ENCODE peak calls at places on chromosomes 3 and 15, in four cellular contexts. D is transverse colon, P is HepG2, I is IMR-90. Q is an unnamed sample.

GRCh38 chr3:52291508-52292181 is 4.0 kb downstream of the GLYCTK start:
- DNase-seq in D (peak), I (no peak), P (no peak), Q (no peak)

GRCh38 chr3:49213998-49214397 is 42.6 kb downstream of the KLHDC8B start:
- DNase-seq in D (no peak), P (no peak), I (no peak), Q (no peak)

GRCh38 chr3:114093596-114093995 is 37.1 kb downstream of the QTRT2 start:
- DNase-seq in I (peak), P (no peak), D (peak), Q (peak)

GRCh38 chr15:63157891-63158431 is 684 bp upstream of the RPS27L start:
- DNase-seq in P (peak), D (peak), I (peak), Q (peak)

GRCh38 chr3:19937459-19938362 is 3.7 kb upstream of the EFHB start:
- DNase-seq in I (peak), P (peak), D (no peak), Q (no peak)

GRCh38 chr3:64717872-64718613 is 30.2 kb upstream of the ADAMTS9 start:
- DNase-seq in D (no peak), P (no peak), I (no peak), Q (no peak)

GRCh38 chr3:33636125-33636855 is 81.8 kb downstream of the CLASP2 start:
- DNase-seq in D (no peak), P (peak), I (peak), Q (no peak)

GRCh38 chr3:38563070-38563901 is 67.1 kb downstream of the EXOG start:
- DNase-seq in I (no peak), D (no peak), P (no peak), Q (no peak)

GRCh38 chr15:69140306-69140705 is 20.1 kb upstream of the GLCE start:
- DNase-seq in P (no peak), D (no peak), I (no peak), Q (no peak)

GRCh38 chr3:10223676-10224639 is 24.3 kb upstream of the TATDN2 start:
- DNase-seq in D (peak), P (peak), I (no peak), Q (no peak)

GRCh38 chr3:88113311-88114162 is 36.2 kb upstream of the C3orf38 start:
- DNase-seq in P (peak), I (peak), D (peak), Q (peak)

GRCh38 chr3:13452490-13453335 is 27.4 kb upstream of the HDAC11 start:
- DNase-seq in P (peak), I (peak), D (peak), Q (peak)

GRCh38 chr3:34352932-34353331 is 554.5 kb downstream of the PDCD6IP start:
- DNase-seq in I (no peak), P (peak), D (no peak), Q (no peak)

GRCh38 chr3:38985581-38985980 is 66.2 kb downstream of the SCN11A start:
- DNase-seq in P (no peak), D (no peak), I (peak), Q (peak)

GRCh38 chr3:60294181-60294580 is 957.1 kb downstream of the FHIT start:
- DNase-seq in D (no peak), I (peak), P (no peak), Q (no peak)

GRCh38 chr15:56984681-56985515 is 66.5 kb downstream of the TCF12 start:
- DNase-seq in I (peak), P (no peak), D (no peak), Q (peak)

GRCh38 chr3:143998266-143998665 is 26.6 kb downstream of the DIPK2A start:
- DNase-seq in I (peak), P (no peak), D (peak), Q (peak)

GRCh38 chr3:194961149-194961548 is 275.5 kb downstream of the FAM43A start:
- DNase-seq in P (no peak), I (no peak), D (no peak), Q (no peak)

GRCh38 chr3:111998661-111999641 is at the start of gene TAGLN3:
- DNase-seq in D (peak), P (no peak), I (no peak), Q (peak)

GRCh38 chr15:39629376-39629775 is 48.5 kb downstream of the THBS1 start:
- DNase-seq in I (peak), P (no peak), D (peak), Q (peak)

GRCh38 chr15:56948766-56949105 is 30.3 kb downstream of the TCF12 start:
- DNase-seq in I (peak), D (no peak), P (no peak), Q (no peak)

GRCh38 chr3:25728101-25728500 is 55.1 kb downstream of the NGLY1 start:
- DNase-seq in D (no peak), P (no peak), I (peak), Q (no peak)

GRCh38 chr3:25620508-25620907 is 44.2 kb downstream of the TOP2B start:
- DNase-seq in I (no peak), D (no peak), P (no peak), Q (no peak)

GRCh38 chr15:74730619-74731316 is 5.4 kb upstream of the CYP1A1 start:
- DNase-seq in I (no peak), D (no peak), P (peak), Q (no peak)

GRCh38 chr3:156483426-156483825 is 71.5 kb downstream of the SSR3 start:
- DNase-seq in I (peak), D (no peak), P (no peak), Q (peak)

GRCh38 chr3:182920515-182921084 is 59.7 kb downstream of the DCUN1D1 start:
- DNase-seq in P (no peak), D (no peak), I (no peak), Q (peak)

GRCh38 chr3:190117995-190118394 is 2.7 kb downstream of the P3H2 start:
- DNase-seq in I (peak), D (no peak), P (no peak), Q (peak)

GRCh38 chr3:118628704-118629341 is 405.8 kb downstream of the IGSF11 start:
- DNase-seq in D (peak), P (peak), I (peak), Q (peak)

GRCh38 chr3:25508433-25508832 is 80.4 kb downstream of the RARB start:
- DNase-seq in P (no peak), D (no peak), I (no peak), Q (no peak)

GRCh38 chr15:61049934-61050333 is 179.2 kb downstream of the RORA start:
- DNase-seq in P (peak), D (no peak), I (peak), Q (no peak)

GRCh38 chr3:42134867-42135464 is 43.8 kb downstream of the TRAK1 start:
- DNase-seq in P (peak), D (peak), I (no peak), Q (no peak)

GRCh38 chr15:89367485-89368451 is 33.1 kb upstream of the POLG start:
- DNase-seq in P (no peak), D (no peak), I (no peak), Q (no peak)

GRCh38 chr15:58762285-58762684 is 8.8 kb upstream of the MINDY2 start:
- DNase-seq in P (no peak), D (no peak), I (no peak), Q (no peak)

GRCh38 chr3:168847293-168847883 is 751.7 kb upstream of the GOLIM4 start:
- DNase-seq in I (peak), P (no peak), D (no peak), Q (no peak)

DNA sequence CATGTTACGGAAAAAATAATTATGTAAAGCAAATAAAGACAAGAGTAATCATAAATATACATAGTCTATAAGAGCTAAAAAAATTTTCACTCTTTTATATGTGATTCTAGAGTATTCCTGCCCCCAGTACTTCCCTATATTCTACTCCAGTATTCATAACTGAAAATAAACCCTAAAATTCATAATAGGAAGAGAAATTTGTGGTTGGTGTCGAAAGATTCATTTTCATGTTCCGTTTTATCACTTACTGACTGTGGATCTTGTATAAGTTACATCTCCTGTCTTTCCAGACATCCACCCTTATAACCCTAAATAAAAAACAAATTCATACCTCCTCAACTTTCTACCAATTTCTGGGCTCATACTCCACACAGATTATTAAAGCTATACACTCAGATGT is 16.0 kb upstream of the MBNL1 start:
- DNase-seq in P (no peak), I (no peak), D (no peak), Q (no peak)
- H3K27ac ChIP-seq in P (no peak), I (no peak), D (peak), Q (no peak)

DNA sequence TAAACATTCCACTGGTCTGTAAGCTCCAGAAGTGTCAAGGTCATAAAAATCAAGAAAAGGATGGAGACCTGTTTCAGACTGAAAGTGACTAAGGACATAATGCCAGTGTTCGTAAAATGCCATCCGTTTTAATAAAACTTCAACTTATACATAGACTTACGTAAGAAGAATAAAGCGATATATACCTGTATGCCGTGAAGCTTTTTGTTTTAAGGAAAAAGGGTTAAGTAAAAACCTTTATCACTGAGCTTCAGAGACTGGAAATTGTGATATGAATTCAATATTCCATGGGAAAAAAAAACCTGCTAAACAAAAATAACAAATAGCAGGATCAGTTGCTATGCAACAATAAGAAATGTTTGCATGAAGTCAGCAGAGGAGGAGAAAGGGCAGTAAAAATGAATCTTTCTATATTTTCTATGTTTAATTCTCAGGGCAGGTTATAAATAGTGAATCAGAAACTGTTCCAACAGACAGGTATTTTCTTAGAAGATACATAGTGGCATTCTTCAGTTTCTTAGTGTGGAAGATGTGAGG is 42.5 kb downstream of the CHSY1 start:
- DNase-seq in P (no peak), I (no peak), D (no peak), Q (no peak)
- H3K27ac ChIP-seq in P (no peak), I (no peak), D (no peak), Q (no peak)

DNA sequence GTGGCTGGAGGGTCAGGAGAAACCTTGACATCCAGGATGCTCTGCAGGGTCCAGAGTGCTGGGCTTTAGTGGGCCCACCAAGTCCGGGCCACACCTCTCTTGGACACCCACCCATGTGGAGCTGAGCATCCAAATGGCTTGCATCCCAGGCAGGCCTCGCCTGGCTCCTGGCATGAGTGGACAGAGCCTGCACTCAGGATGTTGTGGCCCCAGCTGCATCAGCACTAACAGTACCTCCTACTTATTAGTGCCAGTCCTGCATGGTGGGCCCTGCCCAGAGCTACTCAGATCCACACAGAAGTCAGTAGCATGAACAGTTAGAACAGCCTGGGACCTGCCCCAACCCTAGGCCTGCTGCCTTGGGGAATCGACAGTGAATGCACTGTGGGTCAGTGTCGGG is 42.2 kb upstream of the MRPS22 start:
- DNase-seq in D (no peak), P (no peak), I (no peak), Q (no peak)
- H3K27ac ChIP-seq in D (no peak), P (no peak), I (peak), Q (no peak)

DNA sequence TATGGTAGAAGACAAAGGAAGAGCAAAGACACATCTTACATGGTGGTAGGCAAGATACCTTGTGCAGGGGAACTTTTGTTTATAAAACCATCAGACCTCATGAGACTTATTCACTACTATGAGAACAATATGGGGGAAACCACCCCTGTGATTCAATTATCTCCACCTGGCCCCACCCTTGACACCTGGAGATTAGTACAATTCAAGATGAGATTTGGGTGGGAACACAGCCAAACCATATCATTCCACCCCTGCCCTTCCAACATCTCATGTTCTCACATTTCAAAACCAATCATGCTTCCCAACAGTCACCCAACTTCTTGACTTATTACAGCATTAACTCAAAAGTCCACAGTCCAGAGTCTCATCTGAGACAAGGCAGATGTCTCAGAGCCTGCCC is 21.7 kb upstream of the PLSCR1 start:
- DNase-seq in I (no peak), P (no peak), D (no peak), Q (peak)
- H3K27ac ChIP-seq in I (no peak), P (no peak), D (no peak), Q (peak)

DNA sequence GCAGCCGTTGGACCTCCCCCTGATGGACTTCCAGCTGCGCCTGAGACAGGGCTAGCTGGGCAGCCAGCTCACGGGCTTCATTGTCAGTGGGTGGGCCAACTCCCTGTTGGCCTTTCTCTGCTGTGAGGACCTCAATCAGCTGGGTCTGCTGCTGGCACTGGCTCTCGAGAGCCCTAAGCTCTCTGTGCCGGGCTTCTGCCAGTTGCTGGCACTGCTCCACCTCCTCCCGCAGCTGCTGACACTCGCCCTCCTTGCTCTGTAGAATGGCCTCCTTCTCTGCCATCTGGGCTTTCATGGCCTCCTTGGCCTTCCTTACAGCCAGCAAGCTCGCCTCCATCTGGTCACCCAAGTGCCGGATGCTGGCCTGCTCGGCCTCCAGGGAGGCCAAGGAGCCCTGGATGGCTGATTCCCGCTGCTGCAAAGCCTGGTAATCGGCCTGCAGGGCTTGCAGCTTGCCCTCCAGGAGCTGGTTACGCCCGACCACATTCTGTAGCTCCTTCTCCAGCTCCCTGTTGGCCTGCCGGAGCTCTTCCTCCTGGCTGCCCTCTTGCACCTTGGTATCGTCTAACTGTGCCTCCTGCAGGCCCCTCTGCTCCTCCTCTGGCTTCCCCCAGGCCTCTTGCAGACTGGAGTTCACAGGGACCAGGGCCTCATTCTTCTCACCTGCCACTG is 23.8 kb downstream of the CXCR6 start:
- DNase-seq in D (no peak), P (no peak), I (no peak), Q (no peak)
- H3K27ac ChIP-seq in D (no peak), P (no peak), I (no peak), Q (no peak)